ENCODE peak calls at places on chromosomes 1 and 21, in five cellular contexts. U, Y, W, K and C are unnamed samples.

GRCh38 chr1:248884632-248885295 is 21.3 kb upstream of the PGBD2 start:
- DNase-seq in U (no peak), Y (peak), W (peak), K (no peak), C (no peak)

GRCh38 chr21:34020934-34021553 is 52.3 kb upstream of the MRPS6 start:
- DNase-seq in U (no peak), Y (no peak), W (no peak), K (no peak), C (no peak)

GRCh38 chr1:168488153-168488552 is 55.6 kb downstream of the XCL2 start:
- DNase-seq in U (no peak), Y (no peak), W (peak), K (no peak), C (peak)

GRCh38 chr1:33429846-33430750 is 797 bp downstream of the PHC2 start:
- DNase-seq in U (no peak), Y (peak), W (no peak), K (peak), C (no peak)

GRCh38 chr1:85276290-85277026 is at the start of gene BCL10:
- DNase-seq in U (peak), Y (peak), W (peak), K (peak), C (peak)

GRCh38 chr1:63557365-63557987 is 34.2 kb downstream of the EFCAB7 start:
- DNase-seq in U (no peak), Y (peak), W (peak), K (peak), C (peak)

GRCh38 chr21:16279658-16280581 is 550.1 kb downstream of the USP25 start:
- DNase-seq in U (peak), Y (no peak), W (peak), K (peak), C (peak)

GRCh38 chr1:84851839-84852238 is 41.2 kb downstream of the LPAR3 start:
- DNase-seq in U (no peak), Y (no peak), W (peak), K (peak), C (peak)

GRCh38 chr1:12595839-12596821 is 21.9 kb downstream of the DHRS3 start:
- DNase-seq in U (no peak), Y (peak), W (peak), K (peak), C (peak)

GRCh38 chr1:1205769-1206375 is 520 bp downstream of the TNFRSF18 start:
- DNase-seq in U (no peak), Y (peak), W (no peak), K (no peak), C (no peak)